ENCODE peak calls at places on chromosome 9, in five cellular contexts. B is GM23338; C is CD8-positive, alpha-beta memory T cell; P is SJCRH30; H is mammary epithelial cell. W is an unnamed sample.

GRCh38 chr9:91515074-91515687 is 91.5 kb upstream of the NFIL3 start:
- DNase-seq in C (no peak), B (peak; percentile 13), P (peak; percentile 26), H (peak; percentile 60), W (no peak)

GRCh38 chr9:98021306-98022040 is 35.1 kb upstream of the NANS start:
- DNase-seq in H (no peak), C (no peak), P (no peak), B (no peak), W (no peak)

GRCh38 chr9:89527084-89527483 is 29.2 kb upstream of the SEMA4D start:
- DNase-seq in C (no peak), H (no peak), B (no peak), P (no peak), W (no peak)

GRCh38 chr9:113454914-113455761 is 8.4 kb upstream of the RGS3 start:
- DNase-seq in B (peak; percentile 48), P (peak; percentile 55), C (no peak), H (peak; percentile 40), W (no peak)

GRCh38 chr9:92664394-92665152 is 5.4 kb downstream of the IPPK start:
- DNase-seq in H (no peak), C (peak; percentile 27), B (no peak), P (no peak), W (no peak)

GRCh38 chr9:96176901-96177718 is 124.9 kb downstream of the HSD17B3 start:
- DNase-seq in H (no peak), P (peak; percentile 98), B (peak; percentile 53), C (no peak), W (peak; percentile 76)

GRCh38 chr9:109910616-109911568 is 130.9 kb downstream of the PALM2AKAP2 start:
- DNase-seq in H (peak; percentile 20), B (no peak), P (no peak), C (no peak), W (no peak)

GRCh38 chr9:130663258-130664171 is 879 bp upstream of the PRDM12 start:
- DNase-seq in B (peak; percentile 83), P (peak; percentile 99), C (no peak), H (no peak), W (peak; percentile 52)

GRCh38 chr9:19471737-19472648 is 63.2 kb downstream of the ACER2 start:
- DNase-seq in C (peak; percentile 4), H (peak; percentile 48), B (peak; percentile 83), P (peak; percentile 78), W (peak; percentile 71)

GRCh38 chr9:95065224-95065623 is 252.3 kb downstream of the FANCC start:
- DNase-seq in P (peak; percentile 41), C (no peak), B (no peak), H (peak; percentile 27), W (no peak)

GRCh38 chr9:95067057-95067456 is 250.5 kb downstream of the FANCC start:
- DNase-seq in C (no peak), B (no peak), P (no peak), H (no peak), W (no peak)

GRCh38 chr9:95070549-95071021 is 246.9 kb downstream of the FANCC start:
- DNase-seq in P (no peak), H (no peak), B (no peak), C (no peak), W (no peak)

GRCh38 chr9:95071450-95071849 is 246.1 kb downstream of the FANCC start:
- DNase-seq in H (no peak), C (no peak), P (no peak), B (no peak), W (no peak)

GRCh38 chr9:95067888-95068287 is 249.6 kb downstream of the FANCC start:
- DNase-seq in C (no peak), B (no peak), H (no peak), P (no peak), W (no peak)
- H3K27ac ChIP-seq in C (no peak overlapping the region), B (no peak overlapping the region), H (no peak overlapping the region), P (no peak overlapping the region), W (no peak overlapping the region)

DNA sequence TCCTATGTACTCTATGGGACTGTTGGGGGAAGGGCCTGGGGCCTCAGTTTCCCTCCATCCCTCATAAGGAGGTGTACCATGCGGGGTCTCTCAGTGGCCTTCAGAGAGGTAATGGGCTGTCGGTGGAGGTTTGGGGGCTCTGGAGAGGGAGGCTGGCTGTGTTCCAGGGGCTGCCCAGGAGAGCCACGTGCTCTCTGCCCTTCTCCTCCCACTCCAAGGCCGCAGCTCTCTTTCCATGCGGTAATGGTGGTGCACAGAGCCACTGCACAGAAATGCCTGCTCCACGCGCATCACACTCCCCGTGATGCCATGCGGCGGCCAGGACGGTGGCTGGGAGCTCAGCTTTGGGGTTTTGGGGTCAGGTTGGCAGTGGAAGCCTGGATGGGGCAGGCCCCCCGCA is 96.4 kb downstream of the RXRA start:
- DNase-seq in B (no peak), C (no peak), P (no peak), H (no peak), W (no peak)
- H3K36me3 ChIP-seq in B (no peaks in the 10 kb centered on the region), C (no peaks in the 10 kb centered on the region), P (no peaks in the 10 kb centered on the region), H (peaks cover 7% of the 10 kb centered on the region), W (peaks cover 20% of the 10 kb centered on the region)

GRCh38 chr9:33157960-33158359 is 9.2 kb downstream of the B4GALT1 start:
- DNase-seq in P (no peak), H (peak; percentile 68), C (no peak), B (peak; percentile 61), W (no peak)
- H3K4me3 ChIP-seq in P (no peak overlapping the region), H (no peak overlapping the region), C (peak overlapping the region; percentile 0), B (no peak overlapping the region), W (no peak overlapping the region)

DNA sequence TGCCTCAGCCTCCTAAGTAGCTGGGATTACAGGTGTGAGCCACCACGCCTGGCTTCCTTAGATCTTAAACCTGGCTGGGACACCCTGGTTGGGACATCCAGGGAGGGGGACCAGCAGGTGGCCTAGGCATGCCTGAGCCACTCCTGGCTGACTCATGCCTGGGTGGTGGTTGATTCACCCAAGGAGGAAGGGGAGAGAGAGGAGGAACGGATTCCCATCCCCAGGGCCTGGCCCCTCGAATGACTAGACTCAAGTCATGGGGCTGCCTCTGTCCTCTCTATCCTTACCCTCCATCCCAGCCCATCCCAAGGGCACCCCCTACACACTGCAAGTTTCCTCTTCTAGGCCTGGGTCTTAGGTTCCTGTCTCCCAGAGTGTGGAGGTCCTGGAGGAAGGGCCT is 12.7 kb downstream of the EEIG1 start:
- DNase-seq in C (no peak), H (peak; percentile 86), B (no peak), P (no peak), W (no peak)
- H3K27ac ChIP-seq in C (no peak overlapping the region), H (peak overlapping the region; percentile 64), B (no peak overlapping the region), P (no peak overlapping the region), W (no peak overlapping the region)

GRCh38 chr9:137917116-137917515 is 39.5 kb downstream of the CACNA1B start:
- DNase-seq in B (no peak), C (no peak), P (no peak), H (no peak), W (no peak)

GRCh38 chr9:137912671-137913070 is 35.1 kb downstream of the CACNA1B start:
- DNase-seq in H (no peak), P (no peak), C (no peak), B (no peak), W (no peak)

GRCh38 chr9:137916540-137916939 is 39.0 kb downstream of the CACNA1B start:
- DNase-seq in B (no peak), C (no peak), P (no peak), H (no peak), W (no peak)

GRCh38 chr9:137913132-137913531 is 35.5 kb downstream of the CACNA1B start:
- DNase-seq in C (no peak), P (no peak), B (no peak), H (no peak), W (no peak)

DNA sequence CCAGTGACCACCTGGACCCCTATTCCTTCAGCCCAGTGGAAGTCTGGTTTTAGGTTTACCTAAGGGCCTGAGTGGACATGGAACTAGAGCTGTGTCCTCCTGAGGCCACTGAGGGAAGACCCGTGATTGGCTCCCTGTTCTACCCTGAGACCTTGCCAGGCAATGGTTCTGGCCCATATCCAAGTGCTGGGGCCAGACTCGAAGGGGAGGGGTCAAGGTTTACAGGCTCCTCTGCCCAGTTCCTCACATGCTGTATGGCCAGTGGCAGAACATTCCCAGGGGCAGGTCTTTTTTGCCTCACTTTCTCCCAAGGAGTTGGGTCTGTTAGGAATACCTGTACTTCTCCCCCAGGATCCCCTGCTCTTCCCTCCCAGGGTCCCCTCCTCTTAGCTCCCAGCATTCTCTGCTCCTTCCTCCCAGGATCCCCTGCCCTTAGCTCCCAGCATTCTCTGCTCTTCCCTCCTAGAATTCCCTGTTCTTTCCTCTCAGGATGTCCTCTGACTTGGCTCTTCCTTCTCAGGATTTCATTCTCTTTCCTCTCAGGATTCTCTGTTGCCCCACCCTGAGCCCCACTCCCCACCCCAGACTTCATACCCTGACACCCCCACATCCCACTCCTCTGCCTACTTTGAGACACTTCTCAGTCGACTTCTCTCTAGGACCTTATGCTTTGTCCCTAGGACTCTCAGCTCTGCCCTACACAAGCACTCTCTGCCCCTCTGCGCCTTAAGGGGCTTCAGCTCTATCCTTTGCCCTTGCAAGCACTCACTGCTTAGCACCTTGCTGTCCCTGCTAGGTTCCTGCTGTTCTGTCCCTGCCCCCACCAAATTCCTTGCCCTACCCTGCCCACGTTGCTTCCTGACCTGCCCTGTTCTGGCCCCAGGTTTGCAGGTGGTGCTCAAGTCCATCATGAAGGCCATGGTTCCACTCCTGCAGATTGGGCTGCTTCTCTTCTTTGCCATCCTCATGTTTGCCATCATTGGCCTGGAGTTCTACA is 36.5 kb downstream of the CACNA1B start:
- DNase-seq in B (no peak), H (no peak), C (no peak), P (no peak), W (no peak)
- H3K36me3 ChIP-seq in B (no peaks in the 10 kb centered on the region), H (no peaks in the 10 kb centered on the region), C (no peaks in the 10 kb centered on the region), P (no peaks in the 10 kb centered on the region), W (peaks cover 35% of the 10 kb centered on the region)